ENCODE peak calls at places on chromosome 9, in ten cellular contexts. M, N, D, J, R, V, U, B, H and S are unnamed samples.

GRCh38 chr9:840343-840742 is 1.2 kb upstream of the DMRT1 start:
- DNase-seq in M (no peak), N (no peak), D (no peak), J (no peak), R (no peak), V (no peak), U (no peak), B (no peak), H (no peak), S (no peak)

GRCh38 chr9:89576404-89576824 is 28.4 kb upstream of the GADD45G start:
- DNase-seq in M (peak; percentile 37), N (no peak), D (peak; percentile 66), J (peak; percentile 61), R (no peak), V (peak; percentile 56), U (no peak), B (no peak), H (no peak), S (peak; percentile 55)

GRCh38 chr9:15509931-15510788 is 610 bp downstream of the PSIP1 start:
- DNase-seq in M (peak; percentile 60), N (no peak), D (no peak), J (peak; percentile 60), R (peak; percentile 37), V (peak; percentile 74), U (peak; percentile 21), B (no peak), H (peak; percentile 66), S (peak; percentile 26)

GRCh38 chr9:35110327-35110758 is 5.3 kb downstream of the ATOSB start:
- DNase-seq in M (no peak), N (no peak), D (peak; percentile 37), J (no peak), R (no peak), V (no peak), U (no peak), B (peak; percentile 52), H (no peak), S (peak; percentile 72)

GRCh38 chr9:93896496-93897033 is 58.6 kb downstream of the BARX1 start:
- DNase-seq in M (no peak), N (no peak), D (no peak), J (no peak), R (no peak), V (no peak), U (no peak), B (no peak), H (no peak), S (no peak)

GRCh38 chr9:135501261-135502167 is 1.0 kb downstream of the MRPS2 start:
- DNase-seq in M (no peak), N (no peak), D (no peak), J (no peak), R (no peak), V (peak; percentile 71), U (no peak), B (no peak), H (no peak), S (no peak)

GRCh38 chr9:36928670-36929349 is 105.3 kb downstream of the PAX5 start:
- DNase-seq in M (no peak), N (no peak), D (peak; percentile 76), J (no peak), R (no peak), V (peak; percentile 8), U (no peak), B (peak; percentile 69), H (no peak), S (peak; percentile 85)

GRCh38 chr9:120066315-120066714 is 513.7 kb downstream of the CDK5RAP2 start:
- DNase-seq in M (no peak), N (no peak), D (peak; percentile 1), J (no peak), R (no peak), V (no peak), U (no peak), B (no peak), H (no peak), S (no peak)

GRCh38 chr9:112784020-112784788 is 33.6 kb downstream of the SNX30 start:
- DNase-seq in M (no peak), N (no peak), D (peak; percentile 25), J (no peak), R (no peak), V (no peak), U (no peak), B (no peak), H (no peak), S (no peak)

GRCh38 chr9:21695443-21695842 is 107.0 kb upstream of the MTAP start:
- DNase-seq in M (no peak), N (no peak), D (no peak), J (no peak), R (no peak), V (no peak), U (no peak), B (no peak), H (no peak), S (no peak)